ENCODE peak calls at places on chromosome 12, in eight cellular contexts. M is neural progenitor cell; A is NCI-H146; U is stimulated activated CD4-positive, alpha-beta T cell treated with anti-CD3 and anti-CD28 coated beads, Interleukin-1b, Interleukin-23, amount 100 ng/mL, for 48 hours; B is EH; E is endothelial cell; Q is left cardiac atrium; C is cardiac muscle cell. S is an unnamed sample.

GRCh38 chr12:75724913-75725312 is 213.5 kb upstream of the KRR1 start:
- DNase-seq in M (no peak), A (peak), U (no peak), B (peak), E (no peak), Q (no peak), C (peak), S (peak)

GRCh38 chr12:53378705-53379388 is 1.1 kb upstream of the SP1 start:
- DNase-seq in M (no peak), A (peak), U (no peak), B (no peak), E (no peak), Q (no peak), C (no peak), S (no peak)

GRCh38 chr12:13375583-13376413 is 179.3 kb downstream of the EMP1 start:
- DNase-seq in M (no peak), A (no peak), U (no peak), B (no peak), E (no peak), Q (no peak), C (no peak), S (no peak)

GRCh38 chr12:57893460-57894353 is 47.2 kb upstream of the CTDSP2 start:
- DNase-seq in M (peak), A (no peak), U (no peak), B (peak), E (peak), Q (peak), C (peak), S (peak)

GRCh38 chr12:69097619-69098368 is 141.6 kb upstream of the CPSF6 start:
- DNase-seq in M (no peak), A (no peak), U (no peak), B (peak), E (no peak), Q (no peak), C (peak), S (no peak)

GRCh38 chr12:108759914-108760313 is 28.6 kb upstream of the CORO1C start:
- DNase-seq in M (no peak), A (no peak), U (no peak), B (no peak), E (no peak), Q (no peak), C (no peak), S (no peak)

GRCh38 chr12:15584366-15585041 is 204.7 kb downstream of the EPS8 start:
- DNase-seq in M (peak), A (peak), U (no peak), B (peak), E (no peak), Q (no peak), C (peak), S (peak)

GRCh38 chr12:82461393-82461792 is 103.1 kb downstream of the METTL25 start:
- DNase-seq in M (no peak), A (no peak), U (no peak), B (no peak), E (no peak), Q (no peak), C (no peak), S (no peak)

GRCh38 chr12:98208846-98209245 is 306.5 kb upstream of the TMPO start:
- DNase-seq in M (no peak), A (peak), U (no peak), B (no peak), E (no peak), Q (no peak), C (no peak), S (no peak)

GRCh38 chr12:119239040-119239439 is 60.3 kb downstream of the HSPB8 start:
- DNase-seq in M (no peak), A (no peak), U (no peak), B (no peak), E (no peak), Q (peak), C (no peak), S (no peak)

GRCh38 chr12:50949801-50950302 is 2.5 kb upstream of the HIGD1C start:
- DNase-seq in M (no peak), A (no peak), U (no peak), B (no peak), E (no peak), Q (no peak), C (no peak), S (no peak)

GRCh38 chr12:58914457-58914856 is 5.8 kb downstream of the LRIG3 start:
- DNase-seq in M (no peak), A (peak), U (no peak), B (no peak), E (no peak), Q (no peak), C (no peak), S (no peak)

GRCh38 chr12:100717733-100718067 is 76.9 kb upstream of the ANO4 start:
- DNase-seq in M (peak), A (peak), U (no peak), B (peak), E (no peak), Q (no peak), C (peak), S (peak)

GRCh38 chr12:9342614-9343353 is 134.6 kb upstream of the PZP start:
- DNase-seq in M (no peak), A (peak), U (no peak), B (no peak), E (no peak), Q (no peak), C (no peak), S (no peak)

GRCh38 chr12:795305-795704 is 42.9 kb downstream of the WNK1 start:
- DNase-seq in M (no peak), A (no peak), U (peak), B (no peak), E (no peak), Q (no peak), C (no peak), S (no peak)

GRCh38 chr12:53219116-53219955 is 12.3 kb upstream of the ITGB7 start:
- DNase-seq in M (no peak), A (no peak), U (peak), B (peak), E (no peak), Q (peak), C (peak), S (peak)

GRCh38 chr12:27521066-27521465 is 2.9 kb upstream of the PPFIBP1 start:
- DNase-seq in M (no peak), A (peak), U (no peak), B (peak), E (peak), Q (peak), C (peak), S (peak)

GRCh38 chr12:68967036-68967435 is 34.1 kb upstream of the CPM start:
- DNase-seq in M (no peak), A (no peak), U (no peak), B (no peak), E (no peak), Q (no peak), C (no peak), S (no peak)